ENCODE peak calls at places on chromosome 22, in four cellular contexts. R is prostate gland, H is GM12891, F is tibial nerve. C is an unnamed sample.

GRCh38 chr22:49983148-49984042 is 22.8 kb downstream of the PIM3 start:
- DNase-seq in H (no peak), F (no peak), R (no peak), C (no peak)

GRCh38 chr22:35113341-35113740 is 47.4 kb downstream of the ISX start:
- DNase-seq in R (no peak), F (no peak), H (no peak), C (no peak)

GRCh38 chr22:23533328-23533762 is 46.7 kb downstream of the IGLL1 start:
- DNase-seq in H (peak; percentile 52), F (no peak), R (no peak), C (no peak)

GRCh38 chr22:31400023-31400397 is 606 bp downstream of the DRG1 start:
- DNase-seq in F (no peak), H (no peak), R (no peak), C (no peak)

GRCh38 chr22:40599731-40600130 is 36.8 kb downstream of the MRTFA start:
- DNase-seq in F (no peak), H (no peak), R (no peak), C (no peak)

GRCh38 chr22:23066200-23067022 is 3.9 kb upstream of the GNAZ start:
- DNase-seq in H (no peak), R (no peak), F (no peak), C (no peak)

GRCh38 chr22:23256986-23257888 is 76.9 kb downstream of the BCR start:
- DNase-seq in R (no peak), F (peak; percentile 79), H (no peak), C (no peak)

GRCh38 chr22:30643055-30643875 is 7.7 kb downstream of the SLC35E4 start:
- DNase-seq in R (no peak), H (no peak), F (no peak), C (no peak)

GRCh38 chr22:24525416-24526037 is 29.4 kb downstream of the GUCD1 start:
- DNase-seq in F (peak; percentile 82), R (peak; percentile 60), H (peak; percentile 63), C (peak; percentile 53)

GRCh38 chr22:24727218-24727851 is 47.2 kb downstream of the PIWIL3 start:
- DNase-seq in F (no peak), R (peak; percentile 36), H (no peak), C (peak; percentile 13)

GRCh38 chr22:22856364-22856763 is 31.3 kb upstream of the IGLL5 start:
- DNase-seq in R (no peak), H (no peak), F (no peak), C (no peak)

GRCh38 chr22:30056015-30056414 is 24.2 kb upstream of the HORMAD2 start:
- DNase-seq in H (no peak), F (no peak), R (no peak), C (no peak)

GRCh38 chr22:48876951-48877350 is 950.7 kb downstream of the BRD1 start:
- DNase-seq in R (no peak), F (no peak), H (no peak), C (no peak)

GRCh38 chr22:29481265-29482000 is 1.4 kb downstream of the NEFH start:
- DNase-seq in H (no peak), F (no peak), R (no peak), C (no peak)

GRCh38 chr22:50059185-50059880 is 1.2 kb upstream of the TTLL8 start:
- DNase-seq in F (no peak), R (no peak), H (no peak), C (peak; percentile 45)

GRCh38 chr22:40443675-40444482 is 73.5 kb downstream of the SGSM3 start:
- DNase-seq in H (no peak), R (no peak), F (no peak), C (no peak)

GRCh38 chr22:31278643-31279326 is 13.5 kb downstream of the PIK3IP1 start:
- DNase-seq in F (no peak), R (no peak), H (no peak), C (no peak)

GRCh38 chr22:48905206-48905975 is 922.3 kb downstream of the BRD1 start:
- DNase-seq in R (no peak), H (no peak), F (no peak), C (no peak)

GRCh38 chr22:49141761-49142160 is 685.9 kb downstream of the BRD1 start:
- DNase-seq in F (no peak), R (no peak), H (no peak), C (no peak)

GRCh38 chr22:50420581-50420980 is 54.3 kb downstream of the SBF1 start:
- DNase-seq in H (no peak), F (no peak), R (no peak), C (no peak)

GRCh38 chr22:24474221-24474620 is 20.9 kb upstream of the UPB1 start:
- DNase-seq in R (no peak), H (no peak), F (no peak), C (peak; percentile 33)

GRCh38 chr22:24066872-24067271 is 55.8 kb downstream of the CABIN1 start:
- DNase-seq in F (no peak), R (no peak), H (no peak), C (no peak)

GRCh38 chr22:35380013-35380412 is 883 bp upstream of the HMOX1 start:
- DNase-seq in R (no peak), F (no peak), H (no peak), C (no peak)

GRCh38 chr22:22710719-22711531 is 66.5 kb downstream of the GGTLC2 start:
- DNase-seq in R (peak; percentile 58), H (no peak), F (peak; percentile 40), C (peak; percentile 19)

GRCh38 chr22:50706481-50707125 is 31.4 kb upstream of the ACR start:
- DNase-seq in H (no peak), F (no peak), R (no peak), C (no peak)

GRCh38 chr22:40928657-40929056 is 22.5 kb upstream of the RBX1 start:
- DNase-seq in F (no peak), H (no peak), R (no peak), C (no peak)

GRCh38 chr22:17871726-17872458 is 97.6 kb upstream of the BID start:
- DNase-seq in R (no peak), F (no peak), H (no peak), C (no peak)

GRCh38 chr22:26956346-26956745 is 299.0 kb downstream of the MIAT start:
- DNase-seq in F (no peak), R (no peak), H (no peak), C (no peak)

GRCh38 chr22:27195104-27195503 is 537.7 kb downstream of the MIAT start:
- DNase-seq in F (no peak), H (no peak), R (no peak), C (no peak)

GRCh38 chr22:48883211-48883960 is 944.3 kb downstream of the BRD1 start:
- DNase-seq in R (no peak), H (no peak), F (no peak), C (no peak)

GRCh38 chr22:31177420-31178162 is 17.6 kb downstream of the RNF185 start:
- DNase-seq in H (no peak), R (peak; percentile 78), F (no peak), C (peak; percentile 40)

GRCh38 chr22:29767289-29768051 is at the start of gene UQCR10:
- DNase-seq in F (peak; percentile 86), R (peak; percentile 89), H (peak; percentile 85), C (peak; percentile 62)

GRCh38 chr22:26330971-26331625 is 98.0 kb upstream of the ASPHD2 start:
- DNase-seq in R (peak; percentile 18), H (peak; percentile 59), F (no peak), C (peak; percentile 33)

GRCh38 chr22:23539135-23539838 is 40.8 kb downstream of the IGLL1 start:
- DNase-seq in R (peak; percentile 88), H (peak; percentile 50), F (peak; percentile 74), C (peak; percentile 24)

GRCh38 chr22:19748991-19749665 is 11.4 kb upstream of the TBX1 start:
- DNase-seq in H (no peak), F (no peak), R (no peak), C (no peak)
- TF ChIP-seq POLR2A in H (no peak), F (no peak), R (no peak), C (no peak)

DNA sequence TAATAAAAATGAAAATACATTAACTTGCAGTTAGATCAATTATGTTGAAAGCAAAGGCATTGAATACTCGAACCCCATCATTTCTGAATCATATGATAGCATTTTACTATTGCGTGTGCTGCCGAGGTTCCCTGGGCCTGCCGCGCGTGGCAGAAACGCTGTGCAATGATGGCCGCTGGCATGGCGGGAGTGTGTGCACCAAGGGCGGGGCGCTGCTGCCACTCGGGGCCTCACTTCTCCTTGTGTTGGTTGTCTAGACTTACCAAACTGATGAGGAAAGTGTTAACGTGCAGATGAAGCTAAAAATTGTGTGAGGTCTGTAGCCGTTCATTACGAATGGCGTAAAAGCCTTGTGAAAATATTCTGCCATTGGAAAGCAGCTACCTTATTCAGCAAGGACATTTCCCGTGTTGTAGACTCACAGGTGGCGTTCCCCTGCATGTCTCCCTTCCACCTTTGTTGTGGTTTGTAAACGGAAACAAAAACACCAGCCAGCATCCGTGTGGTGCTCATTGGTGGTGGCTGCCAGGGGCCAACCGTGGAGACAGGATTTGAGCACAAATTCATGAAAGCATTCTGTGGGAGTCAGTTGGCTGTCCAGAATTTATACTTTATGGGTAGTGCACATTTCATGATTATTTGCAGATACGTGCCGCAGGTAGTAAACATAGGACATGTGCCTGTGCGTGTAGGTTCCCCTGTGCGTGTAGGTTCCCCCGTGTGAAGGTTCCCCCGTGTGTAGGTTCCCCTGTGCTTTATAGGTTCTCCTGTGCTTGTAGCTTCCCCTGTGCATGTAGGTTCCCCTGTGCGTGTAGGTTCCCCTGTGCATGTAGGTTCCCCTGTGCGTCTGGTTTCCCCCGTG is 5.9 kb upstream of the GRAMD4 start:
- DNase-seq in F (no peak), H (no peak), R (no peak), C (no peak)
- TF ChIP-seq POLR2A in F (no peak), H (peak; percentile 48), R (no peak), C (no peak)

DNA sequence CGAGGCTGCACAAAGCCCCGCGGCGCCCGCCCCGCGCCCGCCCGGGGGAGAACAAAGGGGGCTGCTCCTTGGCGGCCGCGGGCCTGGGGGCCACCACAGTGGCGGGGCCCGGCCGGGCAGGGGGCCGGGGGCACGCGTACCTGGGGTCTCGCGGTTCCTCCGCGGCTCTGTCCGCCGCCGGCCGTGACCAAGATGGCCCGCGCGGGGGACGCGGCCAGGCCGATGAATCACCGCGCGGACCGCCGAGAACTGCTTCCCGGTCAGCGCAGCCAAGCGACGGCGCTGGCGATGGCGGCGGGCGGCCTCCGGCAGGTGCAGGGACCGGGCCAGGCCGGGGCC is at the start of gene RTL6:
- DNase-seq in R (no peak), H (no peak), F (no peak), C (peak; percentile 77)
- TF ChIP-seq POLR2A in R (no peak), H (no peak), F (no peak), C (peak; percentile 44)

GRCh38 chr22:36466258-36466657 is 15.2 kb downstream of the TXN2 start:
- DNase-seq in R (no peak), H (no peak), F (no peak), C (no peak)

GRCh38 chr22:36462475-36462790 is 19.0 kb downstream of the TXN2 start:
- DNase-seq in H (no peak), R (no peak), F (no peak), C (no peak)

GRCh38 chr22:36465232-36466021 is 16.0 kb downstream of the TXN2 start:
- DNase-seq in H (no peak), R (peak; percentile 89), F (no peak), C (peak; percentile 64)

GRCh38 chr22:36463783-36464184 is 17.7 kb downstream of the TXN2 start:
- DNase-seq in R (no peak), F (no peak), H (no peak), C (no peak)

DNA sequence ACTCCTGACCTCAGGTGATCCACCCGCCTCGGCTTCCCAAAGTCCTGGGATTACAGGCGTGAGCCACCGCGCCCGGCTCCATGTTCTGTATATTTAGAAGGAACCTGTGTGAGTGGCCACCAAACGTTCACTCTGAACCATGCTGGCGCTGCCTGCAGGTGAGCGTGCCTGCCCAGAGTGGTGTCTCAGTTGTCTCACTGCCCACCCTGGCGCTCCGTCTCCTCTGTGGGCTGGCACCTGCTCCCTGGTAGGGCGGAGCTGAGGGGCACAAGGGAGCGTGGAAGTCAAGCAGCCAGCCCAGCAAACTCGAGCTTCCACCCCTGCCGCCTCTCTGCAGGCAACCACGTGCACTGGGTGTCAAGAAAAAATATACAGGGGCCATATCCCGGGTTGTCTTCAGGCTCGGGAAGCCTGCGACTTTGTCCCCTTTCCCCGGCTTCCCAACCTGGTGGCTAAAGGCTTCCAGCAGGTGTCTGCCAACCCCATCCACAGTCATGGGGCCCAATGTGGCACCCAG is 16.7 kb downstream of the TXN2 start:
- DNase-seq in H (no peak), R (no peak), F (no peak), C (no peak)
- TF ChIP-seq POLR2A in H (no peak), R (no peak), F (no peak), C (no peak)